ENCODE peak calls at places on chromosomes 2 and 18, in four cellular contexts. U, B, R and W are unnamed samples.

GRCh38 chr2:19774788-19775156 is 127.0 kb downstream of the TTC32 start:
- DNase-seq in R (no peak), U (no peak), B (peak; percentile 46), W (no peak)

GRCh38 chr2:161238264-161238558 is 70.0 kb upstream of the PSMD14 start:
- DNase-seq in U (no peak), B (no peak), R (no peak), W (peak; percentile 29)

GRCh38 chr18:34729264-34729663 is 19.2 kb downstream of the DTNA start:
- DNase-seq in R (peak; percentile 29), B (no peak), U (peak; percentile 29), W (peak; percentile 55)

GRCh38 chr2:96484096-96484495 is 21.1 kb downstream of the NEURL3 start:
- DNase-seq in R (no peak), B (no peak), U (no peak), W (no peak)

GRCh38 chr2:25566694-25567093 is 106.7 kb downstream of the DTNB start:
- DNase-seq in R (no peak), U (no peak), B (no peak), W (no peak)

GRCh38 chr18:45171575-45172225 is 443.6 kb upstream of the SLC14A2 start:
- DNase-seq in U (no peak), R (no peak), B (no peak), W (peak; percentile 76)

GRCh38 chr18:45526120-45526841 is 89.0 kb upstream of the SLC14A2 start:
- DNase-seq in U (no peak), B (no peak), R (no peak), W (peak; percentile 57)

GRCh38 chr2:217218269-217219140 is 358.6 kb upstream of the TNP1 start:
- DNase-seq in R (no peak), B (no peak), U (peak; percentile 48), W (peak; percentile 84)

GRCh38 chr2:3199660-3200345 is 177.8 kb downstream of the EIPR1 start:
- DNase-seq in U (no peak), R (no peak), B (no peak), W (no peak)

GRCh38 chr2:78845786-78846185 is 179.7 kb upstream of the REG3G start:
- DNase-seq in R (no peak), B (no peak), U (no peak), W (no peak)

GRCh38 chr2:195837987-195838386 is 181.0 kb downstream of the SLC39A10 start:
- DNase-seq in U (no peak), B (no peak), R (no peak), W (peak; percentile 44)

GRCh38 chr2:54858021-54858681 is 134.7 kb downstream of the EML6 start:
- DNase-seq in U (no peak), R (no peak), B (no peak), W (peak; percentile 78)

GRCh38 chr18:73948497-73948896 is 199.1 kb downstream of the FBXO15 start:
- DNase-seq in R (no peak), U (no peak), B (no peak), W (no peak)

GRCh38 chr2:241272298-241272721 is 43.2 kb downstream of the HDLBP start:
- DNase-seq in R (no peak), U (peak; percentile 10), B (no peak), W (peak; percentile 78)

GRCh38 chr18:49045585-49045984 is 94.8 kb upstream of the SMAD7 start:
- DNase-seq in B (no peak), U (no peak), R (no peak), W (no peak)

GRCh38 chr2:12605936-12606335 is 110.8 kb upstream of the TRIB2 start:
- DNase-seq in B (no peak), R (no peak), U (no peak), W (peak; percentile 39)

GRCh38 chr2:81304154-81304830 is 999.7 kb upstream of the LRRTM1 start:
- DNase-seq in B (no peak), R (peak; percentile 85), U (peak; percentile 78), W (no peak)

GRCh38 chr2:8496079-8496478 is 185.8 kb upstream of the ID2 start:
- DNase-seq in R (no peak), B (no peak), U (no peak), W (no peak)

GRCh38 chr2:231648579-231649174 is 56.0 kb downstream of the TEX44 start:
- DNase-seq in B (peak; percentile 88), R (peak; percentile 78), U (peak; percentile 80), W (peak; percentile 76)

GRCh38 chr2:99881901-99882591 is 260.3 kb downstream of the AFF3 start:
- DNase-seq in U (peak; percentile 60), R (no peak), B (no peak), W (peak; percentile 13)

GRCh38 chr2:8453904-8454302 is 228.0 kb upstream of the ID2 start:
- DNase-seq in B (no peak), R (no peak), U (peak; percentile 23), W (peak; percentile 53)

GRCh38 chr18:49339146-49339545 is 121.3 kb downstream of the DYM start:
- DNase-seq in U (no peak), R (no peak), B (no peak), W (no peak)

GRCh38 chr2:105643405-105644173 is 101.1 kb upstream of the NCK2 start:
- DNase-seq in R (no peak), B (no peak), U (peak; percentile 11), W (no peak)
- H3K4me2 ChIP-seq in R (no peak overlapping the region), B (no peak overlapping the region), U (peak overlapping the region; percentile 81), W (peak overlapping the region; percentile 57)

DNA sequence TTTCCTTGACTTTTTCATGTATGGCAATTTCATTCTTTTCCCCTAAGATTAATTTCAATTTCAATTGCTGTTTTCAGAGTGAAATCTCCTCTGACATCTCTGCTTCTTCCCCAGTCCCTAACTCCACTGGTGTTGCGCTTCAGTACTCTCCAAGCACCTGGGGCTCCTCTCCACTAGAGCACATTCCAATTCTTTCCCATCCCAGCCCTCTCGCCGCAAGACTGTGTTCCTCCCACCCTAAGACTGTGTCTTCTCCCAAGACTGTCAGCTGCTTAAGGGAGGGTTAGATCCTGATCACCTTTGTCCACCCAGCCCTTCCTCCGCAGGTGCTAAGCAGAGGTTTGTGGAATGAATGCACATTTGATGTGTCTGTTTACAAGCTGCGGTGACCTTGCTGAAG is 255.7 kb upstream of the CCDC68 start:
- DNase-seq in R (no peak), U (no peak), B (no peak), W (no peak)
- H3K4me1 ChIP-seq in R (no peaks in the 10 kb centered on the region), U (no peaks in the 10 kb centered on the region), B (peaks cover 16% of the 10 kb centered on the region), W (no peaks in the 10 kb centered on the region)

GRCh38 chr2:230130668-230131364 is 62.1 kb upstream of the SLC16A14 start:
- DNase-seq in R (peak; percentile 42), B (no peak), U (no peak), W (peak; percentile 15)

GRCh38 chr2:230131366-230131765 is 62.6 kb upstream of the SLC16A14 start:
- DNase-seq in U (no peak), B (no peak), R (no peak), W (no peak)

GRCh38 chr2:230129343-230129742 is 60.6 kb upstream of the SLC16A14 start:
- DNase-seq in B (no peak), U (no peak), R (no peak), W (peak; percentile 5)

GRCh38 chr2:230124792-230125452 is 56.2 kb upstream of the SLC16A14 start:
- DNase-seq in R (no peak), U (no peak), B (no peak), W (no peak)

GRCh38 chr2:230128943-230129342 is 60.2 kb upstream of the SLC16A14 start:
- DNase-seq in B (no peak), U (no peak), R (no peak), W (peak; percentile 62)
- H3K27ac ChIP-seq in B (no peak overlapping the region), U (no peak overlapping the region), R (no peak overlapping the region), W (no peak overlapping the region)

DNA sequence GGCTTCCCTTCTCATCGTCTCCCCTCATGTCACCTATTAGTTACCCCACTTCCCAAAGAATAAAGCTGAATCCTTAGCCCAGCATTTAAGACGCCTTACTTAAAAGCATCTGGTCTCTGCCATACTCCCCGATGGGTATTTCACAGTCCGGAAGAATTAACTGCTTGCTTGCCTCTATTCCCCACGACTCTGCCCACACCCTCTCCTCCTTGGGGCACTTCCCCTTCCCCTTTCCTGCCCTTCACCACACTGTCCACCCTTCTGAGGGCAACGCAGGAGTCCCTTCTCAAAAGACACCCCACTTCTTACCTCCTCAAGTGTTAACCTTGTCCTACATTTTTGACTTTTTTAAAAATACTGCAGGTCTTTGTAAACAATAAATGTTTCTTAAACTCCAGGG is 60.1 kb upstream of the RMP24 start:
- DNase-seq in R (no peak), B (no peak), U (no peak), W (no peak)
- H3K4me2 ChIP-seq in R (no peak overlapping the region), B (no peak overlapping the region), U (no peak overlapping the region), W (no peak overlapping the region)

GRCh38 chr2:237874585-237875161 is 15.2 kb downstream of the RAMP1 start:
- DNase-seq in B (no peak), U (peak; percentile 90), R (no peak), W (peak; percentile 96)
- H3K4me1 ChIP-seq in B (no peaks in the 10 kb centered on the region), U (peaks cover 38% of the 10 kb centered on the region), R (peaks cover 12% of the 10 kb centered on the region), W (peaks cover 21% of the 10 kb centered on the region)

DNA sequence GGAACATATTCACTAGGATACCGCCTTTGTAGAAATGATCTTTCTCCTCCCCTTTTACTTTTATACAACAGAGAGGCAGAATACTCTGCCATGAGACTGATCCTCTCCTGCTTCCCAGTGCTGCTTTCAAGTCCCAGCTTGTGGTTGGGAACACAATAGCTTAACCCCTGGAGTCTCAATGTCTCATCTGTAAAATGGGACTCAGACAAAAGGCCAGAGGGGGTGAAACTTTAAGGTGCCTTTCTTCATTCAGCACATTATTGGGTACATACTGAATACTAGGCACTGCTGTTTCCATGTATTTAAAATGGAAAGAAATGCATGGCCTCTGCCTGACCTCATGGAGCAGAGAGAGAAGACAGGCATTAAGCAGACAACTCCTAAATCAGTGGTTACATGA is 53.8 kb downstream of the MAP4K4 start:
- DNase-seq in B (no peak), U (no peak), R (no peak), W (no peak)
- H3K27ac ChIP-seq in B (no peak overlapping the region), U (no peak overlapping the region), R (no peak overlapping the region), W (no peak overlapping the region)

DNA sequence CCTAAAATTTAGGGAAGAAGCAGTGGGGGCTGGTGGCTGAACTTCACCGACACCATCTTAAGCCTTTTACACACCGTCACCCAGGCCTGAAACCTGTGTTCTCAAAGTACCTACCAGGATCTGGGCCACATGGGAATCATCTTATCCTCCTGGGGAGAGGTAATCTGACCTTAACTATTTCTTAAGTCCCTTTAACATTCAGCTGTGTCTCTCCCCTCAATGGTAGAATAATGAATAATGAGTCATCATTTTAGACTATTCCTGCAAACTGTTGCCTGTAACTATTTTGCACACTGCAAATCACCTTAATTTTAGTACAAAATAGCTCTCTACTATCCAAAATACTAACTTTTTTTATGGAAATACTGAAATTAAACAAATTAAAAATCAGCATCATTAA is 149.4 kb upstream of the KLF7 start:
- DNase-seq in R (no peak), B (no peak), U (peak; percentile 35), W (peak; percentile 13)
- H3K4me2 ChIP-seq in R (no peak overlapping the region), B (no peak overlapping the region), U (no peak overlapping the region), W (no peak overlapping the region)